ENCODE peak calls at places on chromosomes 5 and 9, in six cellular contexts. Z, X, J, R, O and W are unnamed samples.
A peak's percentile ranks its signal among the peaks of the same experiment; 100 is the strongest.

GRCh38 chr9:136086213-136086881 is 8.7 kb downstream of the NACC2 start:
- DNase-seq in O (no peak), J (no peak), R (no peak), X (no peak), Z (no peak), W (no peak)

GRCh38 chr9:6696178-6696577 is 50.6 kb upstream of the GLDC start:
- DNase-seq in R (no peak), J (no peak), Z (no peak), X (no peak), O (no peak), W (no peak)

GRCh38 chr5:95042040-95042439 is 242.9 kb downstream of the MCTP1 start:
- DNase-seq in R (no peak), Z (no peak), X (no peak), O (no peak), J (no peak), W (no peak)

GRCh38 chr9:107751522-107752235 is 262.1 kb upstream of the KLF4 start:
- DNase-seq in X (no peak), J (peak; percentile 66), O (no peak), R (no peak), Z (no peak), W (no peak)

GRCh38 chr5:110727025-110727314 is 499 bp upstream of the TMEM232 start:
- DNase-seq in Z (no peak), R (no peak), X (no peak), O (no peak), J (no peak), W (peak; percentile 58)

GRCh38 chr9:124660341-124660801 is 110.7 kb downstream of the NR6A1 start:
- DNase-seq in R (peak; percentile 48), X (peak; percentile 30), O (peak; percentile 75), J (peak; percentile 18), Z (no peak), W (peak; percentile 69)

GRCh38 chr9:93677641-93678136 is 101.3 kb downstream of the PHF2 start:
- DNase-seq in Z (no peak), J (no peak), X (no peak), R (no peak), O (no peak), W (no peak)

GRCh38 chr9:25350011-25350410 is 328.2 kb downstream of the TUSC1 start:
- DNase-seq in R (no peak), X (no peak), J (no peak), O (peak; percentile 10), Z (no peak), W (no peak)

GRCh38 chr9:121658166-121658565 is 6.7 kb downstream of the DAB2IP start:
- DNase-seq in R (no peak), X (no peak), Z (no peak), J (no peak), O (no peak), W (no peak)